ENCODE peak calls at places on chromosomes 7 and 10, in eight cellular contexts. U is IMR-90, S is right lobe of liver, Z is tibial nerve, O is spleen, H is heart left ventricle, C is breast epithelium, X is uterus. D is an unnamed sample.

GRCh38 chr7:90645784-90646183 is 49.7 kb downstream of the CDK14 start:
- DNase-seq in U (no peak), S (no peak), Z (no peak), O (no peak), H (no peak), C (no peak), X (no peak), D (no peak)

GRCh38 chr10:93991596-93992284 is 2.0 kb upstream of the PLCE1 start:
- DNase-seq in U (peak; percentile 73), S (no peak), Z (peak; percentile 28), O (no peak), H (peak; percentile 76), C (peak; percentile 67), X (peak; percentile 61), D (peak; percentile 59)

GRCh38 chr10:82319558-82319957 is 444.6 kb downstream of the NRG3 start:
- DNase-seq in U (no peak), S (no peak), Z (no peak), O (no peak), H (no peak), C (no peak), X (no peak), D (no peak)

GRCh38 chr7:97119747-97120146 is 2.2 kb downstream of the SDHAF3 start:
- DNase-seq in U (no peak), S (no peak), Z (no peak), O (no peak), H (no peak), C (no peak), X (no peak), D (no peak)

GRCh38 chr7:23864984-23865383 is 155.0 kb downstream of the STK31 start:
- DNase-seq in U (peak; percentile 43), S (no peak), Z (no peak), O (no peak), H (no peak), C (no peak), X (no peak), D (no peak)

GRCh38 chr7:118153551-118154177 is 30.3 kb upstream of the LSM8 start:
- DNase-seq in U (peak; percentile 33), S (no peak), Z (peak; percentile 74), O (no peak), H (no peak), C (no peak), X (no peak), D (no peak)

GRCh38 chr10:22230331-22230833 is 12.6 kb upstream of the EBLN1 start:
- DNase-seq in U (peak; percentile 29), S (no peak), Z (no peak), O (no peak), H (no peak), C (no peak), X (no peak), D (no peak)

GRCh38 chr10:116768786-116769185 is 26.4 kb upstream of the HSPA12A start:
- DNase-seq in U (peak; percentile 24), S (no peak), Z (no peak), O (no peak), H (no peak), C (no peak), X (no peak), D (no peak)

GRCh38 chr7:143410523-143411004 is 1.9 kb upstream of the EPHA1 start:
- DNase-seq in U (peak; percentile 72), S (no peak), Z (no peak), O (no peak), H (peak; percentile 51), C (no peak), X (peak; percentile 86), D (no peak)

GRCh38 chr10:7043051-7043653 is 367.7 kb downstream of the SFMBT2 start:
- DNase-seq in U (no peak), S (no peak), Z (no peak), O (no peak), H (no peak), C (no peak), X (no peak), D (no peak)

GRCh38 chr7:86598311-86598710 is 45.4 kb upstream of the GRM3 start:
- DNase-seq in U (no peak), S (no peak), Z (no peak), O (peak; percentile 50), H (no peak), C (no peak), X (no peak), D (peak; percentile 48)

GRCh38 chr7:154330318-154330717 is 278.1 kb downstream of the DPP6 start:
- DNase-seq in U (no peak), S (no peak), Z (no peak), O (no peak), H (no peak), C (no peak), X (no peak), D (peak; percentile 72)

GRCh38 chr10:72875250-72876055 is 18.1 kb upstream of the OIT3 start:
- DNase-seq in U (peak; percentile 43), S (no peak), Z (no peak), O (no peak), H (no peak), C (no peak), X (no peak), D (no peak)

GRCh38 chr10:26085549-26085948 is 131.0 kb upstream of the GAD2 start:
- DNase-seq in U (no peak), S (no peak), Z (no peak), O (no peak), H (no peak), C (no peak), X (no peak), D (no peak)

GRCh38 chr10:24552346-24553016 is 171.2 kb downstream of the ARHGAP21 start:
- DNase-seq in U (no peak), S (no peak), Z (no peak), O (no peak), H (no peak), C (peak; percentile 26), X (no peak), D (no peak)

GRCh38 chr10:102988404-102989314 is 70.6 kb downstream of the CNNM2 start:
- DNase-seq in U (peak; percentile 94), S (no peak), Z (no peak), O (no peak), H (no peak), C (no peak), X (no peak), D (peak; percentile 53)

GRCh38 chr7:29486191-29486700 is 77.4 kb upstream of the PRR15 start:
- DNase-seq in U (no peak), S (no peak), Z (no peak), O (no peak), H (no peak), C (no peak), X (no peak), D (no peak)

GRCh38 chr7:78873117-78873516 is 580.4 kb downstream of the MAGI2 start:
- DNase-seq in U (no peak), S (no peak), Z (no peak), O (no peak), H (no peak), C (no peak), X (no peak), D (no peak)

GRCh38 chr10:86960003-86960862 is 1.8 kb downstream of the SNCG start:
- DNase-seq in U (peak; percentile 65), S (peak; percentile 49), Z (no peak), O (peak; percentile 78), H (peak; percentile 60), C (no peak), X (peak; percentile 47), D (peak; percentile 78)

DNA sequence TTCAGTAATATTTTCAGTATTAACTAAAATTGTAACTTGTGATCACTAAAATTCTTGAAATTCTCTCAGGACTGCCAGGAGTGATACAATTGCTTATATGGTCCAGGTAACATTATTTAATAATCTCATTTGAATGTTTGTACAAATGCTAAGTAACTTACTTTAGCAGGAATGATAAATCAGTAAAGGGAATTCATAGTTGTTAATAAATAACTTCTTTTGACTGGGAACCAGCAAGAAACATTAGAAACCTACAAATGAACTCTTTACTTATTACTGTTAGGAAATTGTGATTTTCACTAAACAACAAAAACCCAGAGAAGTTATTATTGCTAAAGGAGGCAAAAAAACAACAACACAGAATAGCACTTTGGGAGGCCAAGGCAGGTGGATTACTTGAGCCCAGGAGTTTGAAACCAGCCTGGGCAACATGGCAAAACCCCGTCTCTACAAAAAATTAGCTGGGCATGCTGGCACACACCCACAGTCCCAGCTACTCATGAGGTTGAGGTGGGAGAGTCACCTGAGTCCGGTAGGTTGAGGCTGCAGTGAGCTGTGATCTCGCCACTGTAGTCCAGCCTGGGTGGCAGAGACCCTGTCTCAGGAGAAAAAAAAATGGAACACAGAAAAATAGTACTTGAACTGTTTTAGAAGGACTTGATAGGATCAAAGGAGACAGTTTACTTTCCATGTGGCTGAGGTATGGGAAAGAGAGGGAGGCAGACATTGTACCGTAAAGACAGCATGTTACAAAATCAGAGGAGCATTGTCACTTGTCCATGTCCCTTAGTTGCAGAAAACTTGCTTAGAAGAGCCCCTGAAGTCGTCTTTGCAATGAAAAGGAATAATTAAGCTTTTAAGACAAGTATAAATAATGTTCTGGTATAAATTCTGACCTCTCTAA is 53.1 kb downstream of the SHOC2 start:
- DNase-seq in U (no peak), S (peak; percentile 39), Z (no peak), O (no peak), H (no peak), C (no peak), X (no peak), D (no peak)
- H3K4me3 ChIP-seq in U (no peak overlapping the region), S (no peak overlapping the region), Z (no peak overlapping the region), O (no peak overlapping the region), H (no peak overlapping the region), C (no peak overlapping the region), X (no peak overlapping the region), D (no peak overlapping the region)

GRCh38 chr7:44200699-44201461 is at the start of gene YKT6:
- DNase-seq in U (peak; percentile 93), S (peak; percentile 95), Z (peak; percentile 83), O (peak; percentile 99), H (peak; percentile 95), C (peak; percentile 93), X (peak; percentile 91), D (peak; percentile 95)
- TF ChIP-seq POLR2A in U (peak; percentile 88), S (peak; percentile 81), Z (peak; percentile 36), O (peak; percentile 8), H (no peak), C (peak; percentile 23), X (peak; percentile 69), D (peak; percentile 79)

GRCh38 chr10:905503-905902 is 26.0 kb downstream of the LARP4B start:
- DNase-seq in U (no peak), S (no peak), Z (no peak), O (no peak), H (no peak), C (no peak), X (no peak), D (no peak)
- H3K36me3 ChIP-seq in U (peaks cover 14% of the 10 kb centered on the region), S (peaks cover 3% of the 10 kb centered on the region), Z (peaks cover 12% of the 10 kb centered on the region), O (peaks cover 10% of the 10 kb centered on the region), H (no peaks in the 10 kb centered on the region), C (no peaks in the 10 kb centered on the region), X (no peaks in the 10 kb centered on the region), D (no peaks in the 10 kb centered on the region)

GRCh38 chr10:127892743-127893142 is at the start of gene CLRN3:
- DNase-seq in U (no peak), S (no peak), Z (no peak), O (no peak), H (no peak), C (no peak), X (no peak), D (no peak)
- H3K4me3 ChIP-seq in U (no peak within 1 kb of the TSS), S (peak within 1 kb of the TSS; percentile 52), Z (peak within 1 kb of the TSS; percentile 20), O (no peak within 1 kb of the TSS), H (no peak within 1 kb of the TSS), C (no peak within 1 kb of the TSS), X (no peak within 1 kb of the TSS), D (no peak within 1 kb of the TSS)

D was measured in adrenal gland.